ENCODE peak calls at places on chromosomes 16 and 17, in ten cellular contexts. C is GM12878; S is AG04449; P is fibroblast of pulmonary artery; X is stomach; L is AG04450; W is left ventricle myocardium inferior; U is breast epithelium; T is fibroblast of mammary gland; Y is CD8-positive, alpha-beta T cell. F is an unnamed sample.

GRCh38 chr17:57442914-57443571 is 186.7 kb downstream of the MSI2 start:
- DNase-seq in U (no peak), C (no peak), T (no peak), P (no peak), S (no peak), L (no peak), X (peak; percentile 36), Y (peak; percentile 51), W (peak; percentile 45), F (peak; percentile 89)

GRCh38 chr17:33330877-33331276 is 37.8 kb upstream of the ASIC2 start:
- DNase-seq in Y (no peak), X (no peak), U (no peak), S (no peak), L (no peak), P (no peak), C (no peak), T (no peak), W (no peak), F (no peak)

GRCh38 chr17:5921919-5922318 is 148.3 kb upstream of the WSCD1 start:
- DNase-seq in L (no peak), P (no peak), W (no peak), X (no peak), U (no peak), S (no peak), C (no peak), T (no peak), Y (no peak), F (peak; percentile 15)

GRCh38 chr17:27855454-27855853 is 37.7 kb downstream of the LYRM9 start:
- DNase-seq in Y (no peak), S (no peak), L (no peak), X (no peak), T (no peak), W (no peak), U (no peak), P (no peak), C (no peak), F (no peak)

GRCh38 chr17:51435641-51436091 is 175.3 kb downstream of the UTP18 start:
- DNase-seq in W (peak; percentile 20), T (peak; percentile 8), X (peak; percentile 80), C (no peak), P (peak; percentile 14), S (no peak), Y (no peak), L (no peak), U (peak; percentile 58), F (no peak)

GRCh38 chr16:86431540-86431939 is 78.8 kb upstream of the FOXF1 start:
- DNase-seq in L (no peak), X (no peak), W (no peak), S (no peak), T (no peak), Y (no peak), P (no peak), U (no peak), C (no peak), F (no peak)

GRCh38 chr16:56354746-56355145 is 70.6 kb downstream of the AMFR start:
- DNase-seq in L (no peak), C (no peak), S (no peak), Y (no peak), W (no peak), T (no peak), U (peak; percentile 33), X (peak; percentile 20), P (no peak), F (no peak)

GRCh38 chr16:67207857-67208524 is 9.1 kb downstream of the ELMO3 start:
- DNase-seq in P (no peak), S (no peak), X (no peak), C (no peak), W (no peak), U (no peak), L (no peak), T (peak; percentile 46), Y (no peak), F (peak; percentile 66)

GRCh38 chr16:30904114-30904780 is 7.8 kb downstream of the CTF1 start:
- DNase-seq in W (no peak), L (no peak), P (no peak), U (no peak), S (no peak), T (no peak), C (no peak), Y (no peak), X (no peak), F (no peak)

GRCh38 chr16:12245088-12245922 is 268.8 kb downstream of the SNX29 start:
- DNase-seq in L (no peak), W (no peak), X (no peak), T (no peak), C (no peak), P (no peak), S (no peak), U (no peak), Y (no peak), F (no peak)

GRCh38 chr17:75486151-75486550 is 29.2 kb downstream of the CASKIN2 start:
- DNase-seq in U (no peak), Y (no peak), S (no peak), L (no peak), X (no peak), P (no peak), T (no peak), C (no peak), W (no peak), F (no peak)

GRCh38 chr16:66457888-66458287 is 30.8 kb downstream of the BEAN1 start:
- DNase-seq in C (no peak), Y (no peak), T (no peak), S (no peak), W (no peak), X (no peak), U (no peak), L (no peak), P (no peak), F (no peak)

GRCh38 chr16:23464196-23464595 is 11.2 kb upstream of the COG7 start:
- DNase-seq in C (no peak), L (no peak), W (no peak), P (no peak), T (no peak), U (no peak), S (no peak), X (no peak), Y (no peak), F (no peak)

GRCh38 chr16:4273858-4274291 is 1.1 kb upstream of the TFAP4 start:
- DNase-seq in U (peak; percentile 64), L (no peak), X (peak; percentile 62), C (no peak), Y (peak; percentile 28), S (no peak), P (peak; percentile 75), T (peak; percentile 25), W (peak; percentile 60), F (peak; percentile 75)

GRCh38 chr17:77381185-77381700 is 240.5 kb downstream of the SEC14L1 start:
- DNase-seq in C (no peak), U (no peak), S (no peak), W (no peak), X (no peak), L (no peak), P (no peak), Y (no peak), T (no peak), F (no peak)

GRCh38 chr17:77379065-77379428 is 238.3 kb downstream of the SEC14L1 start:
- DNase-seq in P (no peak), S (no peak), L (no peak), W (no peak), C (no peak), Y (no peak), T (no peak), U (no peak), X (no peak), F (no peak)

GRCh38 chr17:77381731-77382130 is 241.0 kb downstream of the SEC14L1 start:
- DNase-seq in X (no peak), T (no peak), Y (no peak), U (no peak), C (no peak), S (no peak), W (no peak), L (no peak), P (no peak), F (no peak)

GRCh38 chr17:77379837-77380236 is 239.1 kb downstream of the SEC14L1 start:
- DNase-seq in L (no peak), T (no peak), W (no peak), U (no peak), C (no peak), S (no peak), P (no peak), Y (no peak), X (no peak), F (no peak)

GRCh38 chr17:77380411-77381184 is 239.8 kb downstream of the SEC14L1 start:
- DNase-seq in W (no peak), P (no peak), Y (no peak), L (no peak), C (no peak), S (no peak), X (no peak), U (no peak), T (no peak), F (no peak)
- H3K4me3 ChIP-seq in W (no peak overlapping the region), P (no peak overlapping the region), Y (no peak overlapping the region), L (no peak overlapping the region), C (no peak overlapping the region), S (no peak overlapping the region), X (no peak overlapping the region), U (no peak overlapping the region), T (no peak overlapping the region), F (no peak overlapping the region)

GRCh38 chr16:2270070-2270462 is 2.1 kb upstream of the RNPS1 start:
- DNase-seq in L (no peak), C (no peak), X (no peak), P (no peak), S (no peak), U (no peak), Y (no peak), W (no peak), T (no peak), F (no peak)
- TF ChIP-seq CTCF in L (no peak), C (no peak), X (no peak), P (no peak), S (no peak), U (no peak), Y (no peak), W (no peak), T (no peak), F (no peak)

GRCh38 chr17:62898239-62898864 is 67.7 kb upstream of the TANC2 start:
- DNase-seq in S (no peak), L (no peak), Y (no peak), C (no peak), U (no peak), T (peak; percentile 15), P (peak; percentile 60), W (peak; percentile 22), X (no peak), F (no peak)
- H3K4me3 ChIP-seq in S (no peak overlapping the region), L (no peak overlapping the region), Y (no peak overlapping the region), C (no peak overlapping the region), U (peak overlapping the region; percentile 11), T (no peak overlapping the region), P (peak overlapping the region; percentile 11), W (no peak overlapping the region), X (no peak overlapping the region), F (no peak overlapping the region)

DNA sequence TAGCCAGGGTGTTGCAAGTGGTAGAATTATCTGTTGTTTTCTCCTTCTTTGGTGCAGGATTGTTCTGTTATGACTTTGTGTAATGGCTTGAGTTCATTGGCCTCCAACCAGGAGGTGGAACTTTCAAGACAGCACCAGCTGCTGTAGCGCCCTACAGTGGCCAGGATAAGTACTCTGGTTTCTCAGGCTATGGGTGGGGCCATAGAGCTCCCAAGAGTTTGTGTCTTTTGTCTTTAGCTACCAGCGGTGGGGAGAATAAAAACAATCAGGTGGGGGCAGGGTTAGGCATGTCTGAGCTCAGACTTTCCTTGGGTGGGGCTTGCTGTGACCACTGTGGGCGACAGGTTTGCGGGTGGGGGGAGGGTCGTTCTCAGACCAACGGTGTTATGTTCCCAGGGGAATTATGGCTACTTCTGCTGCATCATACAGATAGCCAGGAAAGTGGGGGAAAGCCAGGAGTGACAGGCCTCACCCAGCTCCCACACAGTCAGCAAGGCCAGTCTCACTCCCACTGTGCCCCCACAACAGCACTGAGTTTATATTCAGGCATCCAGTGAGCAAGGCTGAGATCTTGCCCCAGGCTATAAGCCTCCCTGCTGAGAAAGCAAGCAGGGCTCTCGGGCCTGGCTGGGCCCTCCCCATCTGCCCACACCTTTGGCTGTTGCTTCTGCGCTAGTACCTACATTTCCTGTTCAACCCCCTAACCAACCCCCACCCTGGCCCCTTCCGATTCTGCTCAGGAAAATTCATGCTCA is 15.4 kb downstream of the ABCA10 start:
- DNase-seq in U (no peak), T (no peak), W (no peak), C (no peak), X (no peak), P (no peak), S (no peak), Y (no peak), L (no peak), F (no peak)
- TF ChIP-seq CTCF in U (no peak), T (no peak), W (no peak), C (no peak), X (no peak), P (no peak), S (no peak), Y (no peak), L (no peak), F (no peak)